ENCODE peak calls at places on chromosomes 11 and 22, in five cellular contexts. J is CMK; U is stimulated activated CD4-positive, alpha-beta T cell treated with anti-CD3 and anti-CD28 coated beads, Interleukin-1b, Interleukin-23, amount 100 ng/mL, for 1 hour; K is HCEC 1CT; G is activated gamma-delta T cell treated with Interleukin-2 at 50 U/mL for 16 hours. X is an unnamed sample.

GRCh38 chr11:44633641-44634040 is 68.2 kb downstream of the CD82 start:
- DNase-seq in J (no peak), U (no peak), K (no peak), G (no peak), X (no peak)

GRCh38 chr22:23237201-23237798 is 57.0 kb downstream of the BCR start:
- DNase-seq in J (no peak), U (no peak), K (no peak), G (no peak), X (no peak)

GRCh38 chr11:114746013-114746412 is 67.7 kb downstream of the NXPE2 start:
- DNase-seq in J (no peak), U (no peak), K (no peak), G (no peak), X (no peak)

GRCh38 chr11:70675697-70676374 is 277.5 kb downstream of the CTTN start:
- DNase-seq in J (no peak), U (no peak), K (no peak), G (no peak), X (peak; percentile 41)

GRCh38 chr11:66327171-66328035 is 8.8 kb downstream of the RIN1 start:
- DNase-seq in J (no peak), U (no peak), K (peak; percentile 81), G (no peak), X (peak; percentile 62)

GRCh38 chr22:23789638-23790037 is 2.9 kb downstream of the SMARCB1 start:
- DNase-seq in J (no peak), U (no peak), K (no peak), G (no peak), X (no peak)

GRCh38 chr22:40463727-40464126 is 93.3 kb downstream of the SGSM3 start:
- DNase-seq in J (no peak), U (no peak), K (no peak), G (peak; percentile 33), X (no peak)

GRCh38 chr11:76270387-76270786 is 64.1 kb upstream of the WNT11 start:
- DNase-seq in J (no peak), U (no peak), K (no peak), G (no peak), X (no peak)

GRCh38 chr11:60345489-60345888 is 18.4 kb downstream of the MS4A6E start:
- DNase-seq in J (no peak), U (no peak), K (no peak), G (no peak), X (no peak)

GRCh38 chr22:27129266-27129665 is 471.9 kb downstream of the MIAT start:
- DNase-seq in J (no peak), U (no peak), K (peak; percentile 77), G (no peak), X (no peak)

GRCh38 chr11:90639687-90640086 is 416.8 kb upstream of the CHORDC1 start:
- DNase-seq in J (no peak), U (no peak), K (no peak), G (no peak), X (no peak)

GRCh38 chr11:36385121-36385530 is 89.0 kb downstream of the PRR5L start:
- DNase-seq in J (no peak), U (no peak), K (peak; percentile 73), G (no peak), X (no peak)

GRCh38 chr11:62918531-62918930 is 2.6 kb downstream of the CHRM1 start:
- DNase-seq in J (no peak), U (no peak), K (no peak), G (no peak), X (no peak)

GRCh38 chr11:74278721-74279148 is 32.7 kb downstream of the P4HA3 start:
- DNase-seq in J (no peak), U (no peak), K (peak; percentile 87), G (no peak), X (peak; percentile 79)

GRCh38 chr11:47355283-47356128 is 3.0 kb upstream of the MYBPC3 start:
- DNase-seq in J (no peak), U (no peak), K (peak; percentile 87), G (no peak), X (peak; percentile 95)

GRCh38 chr11:92453055-92453454 is 228.4 kb downstream of the FAT3 start:
- DNase-seq in J (no peak), U (no peak), K (no peak), G (no peak), X (peak; percentile 12)

GRCh38 chr22:32800158-32800557 is 1.3 kb upstream of the TIMP3 start:
- DNase-seq in J (no peak), U (no peak), K (no peak), G (no peak), X (no peak)

GRCh38 chr11:116990061-116990473 is 108.2 kb downstream of the SIK3 start:
- DNase-seq in J (no peak), U (no peak), K (peak; percentile 85), G (no peak), X (peak; percentile 62)

GRCh38 chr22:39388261-39389011 is 11.1 kb upstream of the TAB1 start:
- DNase-seq in J (peak; percentile 54), U (peak; percentile 29), K (peak; percentile 50), G (peak; percentile 80), X (peak; percentile 98)

GRCh38 chr11:43923327-43924111 is 18.9 kb upstream of the C11orf96 start:
- DNase-seq in J (no peak), U (no peak), K (peak; percentile 80), G (no peak), X (peak; percentile 67)

GRCh38 chr11:128552783-128553661 is 34.3 kb downstream of the ETS1 start:
- DNase-seq in J (no peak), U (no peak), K (peak; percentile 66), G (no peak), X (peak; percentile 25)

GRCh38 chr11:113278925-113279324 is 35.5 kb upstream of the TTC12 start:
- DNase-seq in J (no peak), U (no peak), K (no peak), G (no peak), X (no peak)

GRCh38 chr11:32421992-32422391 is 13.3 kb downstream of the WT1 start:
- DNase-seq in J (no peak), U (no peak), K (no peak), G (no peak), X (no peak)

GRCh38 chr11:118045191-118045590 is 31.7 kb upstream of the TMPRSS4 start:
- DNase-seq in J (no peak), U (no peak), K (no peak), G (no peak), X (no peak)

GRCh38 chr11:63813035-63813562 is at the start of gene SPINDOC:
- DNase-seq in J (peak; percentile 30), U (peak; percentile 41), K (peak; percentile 67), G (peak; percentile 62), X (peak; percentile 97)

GRCh38 chr11:19890308-19890707 is 177.7 kb downstream of the NAV2 start:
- DNase-seq in J (no peak), U (no peak), K (peak; percentile 69), G (no peak), X (peak; percentile 72)

GRCh38 chr11:74749127-74749964 is 697 bp downstream of the RNF169 start:
- DNase-seq in J (peak; percentile 58), U (peak; percentile 10), K (peak; percentile 43), G (peak; percentile 17), X (peak; percentile 72)

GRCh38 chr11:10348650-10349280 is 43.9 kb downstream of the ADM start:
- DNase-seq in J (no peak), U (no peak), K (peak; percentile 73), G (no peak), X (peak; percentile 32)

X was measured in AG08396.